ENCODE peak calls at places on chromosomes 11 and 22, in seven cellular contexts. L, S, J, B, P, O and W are unnamed samples. For H3K4me1, the result is how much of the 10 kb centered on the place peaks cover.

GRCh38 chr11:1826552-1827094 is 8.2 kb upstream of the SYT8 start:
- DNase-seq in O (no peak), S (no peak), L (peak), J (no peak), B (peak), P (peak), W (peak)

GRCh38 chr11:68321293-68322030 is 9.1 kb downstream of the LRP5 start:
- DNase-seq in J (no peak), P (no peak), L (no peak), S (no peak), O (no peak), B (no peak), W (peak)

GRCh38 chr11:79980916-79981315 is 540.1 kb upstream of the TENM4 start:
- DNase-seq in B (no peak), L (peak), J (no peak), S (no peak), O (no peak), P (no peak), W (no peak)

GRCh38 chr11:7639643-7640025 is 33.7 kb downstream of the CYB5R2 start:
- DNase-seq in L (no peak), B (no peak), O (no peak), S (no peak), J (no peak), P (no peak), W (peak)

GRCh38 chr11:94666792-94667721 is 99.9 kb downstream of the PIWIL4 start:
- DNase-seq in L (no peak), B (no peak), S (no peak), P (no peak), O (no peak), J (no peak), W (no peak)

GRCh38 chr22:17167486-17167885 is 8.4 kb upstream of the HDHD5 start:
- DNase-seq in S (no peak), L (no peak), J (no peak), O (no peak), P (no peak), B (no peak), W (peak)

GRCh38 chr11:64074239-64074638 is 38.5 kb downstream of the FLRT1 start:
- DNase-seq in B (no peak), L (no peak), J (no peak), O (no peak), S (no peak), P (no peak), W (no peak)

GRCh38 chr11:554824-555499 is 5.6 kb downstream of the LMNTD2 start:
- DNase-seq in J (peak), L (peak), P (no peak), S (no peak), O (no peak), B (no peak), W (peak)

GRCh38 chr11:128504489-128504888 is 82.9 kb downstream of the ETS1 start:
- DNase-seq in L (no peak), O (no peak), S (no peak), J (no peak), P (no peak), B (no peak), W (no peak)

GRCh38 chr11:9851366-9851765 is 187.5 kb downstream of the SWAP70 start:
- DNase-seq in S (no peak), P (no peak), L (no peak), B (no peak), J (no peak), O (no peak), W (no peak)

GRCh38 chr22:37739611-37740049 is 42.8 kb downstream of the TRIOBP start:
- DNase-seq in L (no peak), J (no peak), B (no peak), O (no peak), P (no peak), S (no peak), W (no peak)

GRCh38 chr22:40578171-40578570 is 58.3 kb downstream of the MRTFA start:
- DNase-seq in O (no peak), B (no peak), L (no peak), J (no peak), S (no peak), P (no peak), W (no peak)

GRCh38 chr22:29113329-29113728 is 40.5 kb downstream of the KREMEN1 start:
- DNase-seq in O (no peak), B (no peak), J (no peak), L (no peak), P (no peak), S (no peak), W (no peak)

GRCh38 chr11:12556155-12556554 is 118.1 kb upstream of the TEAD1 start:
- DNase-seq in P (no peak), L (no peak), O (no peak), B (no peak), S (no peak), J (no peak), W (no peak)

GRCh38 chr22:19805821-19806212 is 45.2 kb downstream of the TBX1 start:
- DNase-seq in J (no peak), L (no peak), O (no peak), S (no peak), B (no peak), P (peak), W (no peak)

GRCh38 chr11:70398834-70399680 is 728 bp downstream of the CTTN start:
- DNase-seq in P (no peak), L (no peak), O (no peak), J (no peak), B (peak), S (no peak), W (peak)

GRCh38 chr11:14641801-14642200 is 1.8 kb upstream of the PDE3B start:
- DNase-seq in L (no peak), S (no peak), P (no peak), J (no peak), B (no peak), O (no peak), W (no peak)
- H3K4me3 ChIP-seq in L (no peak), S (no peak), P (no peak), J (no peak), B (no peak), O (no peak), W (no peak)

GRCh38 chr22:36544107-36544620 is 15.2 kb upstream of the EIF3D start:
- DNase-seq in S (no peak), L (no peak), O (no peak), P (no peak), B (no peak), J (no peak), W (no peak)

GRCh38 chr22:36546092-36546804 is 17.3 kb upstream of the EIF3D start:
- DNase-seq in J (peak), L (peak), S (no peak), P (no peak), B (no peak), O (no peak), W (no peak)

GRCh38 chr22:36538529-36538928 is 9.6 kb upstream of the EIF3D start:
- DNase-seq in O (no peak), P (no peak), S (no peak), J (no peak), L (peak), B (no peak), W (no peak)

GRCh38 chr22:36540867-36541642 is 12.1 kb upstream of the EIF3D start:
- DNase-seq in J (no peak), O (no peak), S (no peak), B (no peak), L (peak), P (no peak), W (no peak)

DNA sequence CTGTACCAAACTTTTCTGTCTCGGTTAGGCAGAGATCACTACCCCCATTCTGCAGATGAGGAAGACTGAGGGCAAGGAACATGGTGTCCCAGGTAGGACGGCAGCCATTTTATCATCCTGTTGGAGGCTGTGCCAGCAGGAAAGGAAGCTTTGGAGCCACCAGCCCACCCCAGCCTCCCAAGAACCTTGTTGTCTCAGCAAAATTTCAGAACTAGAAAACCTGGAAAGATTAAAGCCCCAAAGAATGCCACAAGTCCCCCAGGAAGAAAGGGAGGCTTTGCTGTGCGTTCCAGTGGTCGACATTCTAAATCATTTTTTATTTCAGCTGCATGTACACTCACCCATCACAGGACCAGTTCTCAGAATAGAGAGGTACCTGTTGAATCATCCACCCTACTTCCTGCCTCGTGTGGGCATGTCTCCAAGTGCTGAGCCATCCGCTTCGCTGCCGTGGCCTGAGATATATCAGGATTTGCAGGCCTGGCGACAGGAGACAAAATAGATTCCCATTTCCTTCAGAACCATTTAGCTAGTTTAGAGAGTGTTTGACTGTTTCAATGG is 12.9 kb upstream of the EIF3D start:
- DNase-seq in S (no peak), O (no peak), P (no peak), B (no peak), L (no peak), J (no peak), W (peak)
- TF ChIP-seq POLR2AphosphoS5 in S (no peak), O (peak), P (no peak), B (no peak), L (no peak), J (no peak), W (no peak)

GRCh38 chr11:66879583-66879982 is 22.7 kb downstream of the LRFN4 start:
- DNase-seq in B (no peak), O (no peak), S (no peak), L (no peak), J (no peak), P (no peak), W (no peak)

GRCh38 chr11:66880484-66881211 is 23.8 kb downstream of the LRFN4 start:
- DNase-seq in J (no peak), B (no peak), P (no peak), L (peak), S (no peak), O (no peak), W (peak)

GRCh38 chr11:66881436-66881835 is 24.6 kb downstream of the LRFN4 start:
- DNase-seq in B (no peak), O (no peak), L (no peak), S (no peak), P (no peak), J (no peak), W (no peak)

GRCh38 chr11:66877585-66877984 is 20.7 kb downstream of the LRFN4 start:
- DNase-seq in B (no peak), S (no peak), L (no peak), J (no peak), P (no peak), O (no peak), W (no peak)

GRCh38 chr11:66878554-66878953 is 21.7 kb downstream of the LRFN4 start:
- DNase-seq in L (no peak), S (no peak), J (no peak), B (no peak), O (no peak), P (no peak), W (no peak)
- H3K4me1 ChIP-seq in L (under half), S (under half), J (under half), B (under half), O (under half), P (half or more), W (half or more)

GRCh38 chr11:127002669-127003259 is 2.2 kb upstream of the KIRREL3 start:
- DNase-seq in O (no peak), B (no peak), P (no peak), L (no peak), J (no peak), S (no peak), W (no peak)
- H3K4me3 ChIP-seq in O (no peak), B (peak), P (no peak), L (peak), J (peak), S (no peak), W (peak)

GRCh38 chr22:36386900-36387663 is 685 bp downstream of the MYH9 start:
- DNase-seq in B (peak), P (peak), O (no peak), S (no peak), L (peak), J (no peak), W (peak)

GRCh38 chr22:36385491-36386350 is 2.0 kb downstream of the MYH9 start:
- DNase-seq in J (no peak), B (peak), P (no peak), S (no peak), O (no peak), L (peak), W (peak)

GRCh38 chr22:36386351-36386899 is 1.3 kb downstream of the MYH9 start:
- DNase-seq in P (no peak), B (no peak), L (no peak), O (no peak), S (peak), J (no peak), W (no peak)

GRCh38 chr22:36383110-36383581 is 4.6 kb downstream of the MYH9 start:
- DNase-seq in L (no peak), O (no peak), B (no peak), J (no peak), S (peak), P (no peak), W (peak)

DNA sequence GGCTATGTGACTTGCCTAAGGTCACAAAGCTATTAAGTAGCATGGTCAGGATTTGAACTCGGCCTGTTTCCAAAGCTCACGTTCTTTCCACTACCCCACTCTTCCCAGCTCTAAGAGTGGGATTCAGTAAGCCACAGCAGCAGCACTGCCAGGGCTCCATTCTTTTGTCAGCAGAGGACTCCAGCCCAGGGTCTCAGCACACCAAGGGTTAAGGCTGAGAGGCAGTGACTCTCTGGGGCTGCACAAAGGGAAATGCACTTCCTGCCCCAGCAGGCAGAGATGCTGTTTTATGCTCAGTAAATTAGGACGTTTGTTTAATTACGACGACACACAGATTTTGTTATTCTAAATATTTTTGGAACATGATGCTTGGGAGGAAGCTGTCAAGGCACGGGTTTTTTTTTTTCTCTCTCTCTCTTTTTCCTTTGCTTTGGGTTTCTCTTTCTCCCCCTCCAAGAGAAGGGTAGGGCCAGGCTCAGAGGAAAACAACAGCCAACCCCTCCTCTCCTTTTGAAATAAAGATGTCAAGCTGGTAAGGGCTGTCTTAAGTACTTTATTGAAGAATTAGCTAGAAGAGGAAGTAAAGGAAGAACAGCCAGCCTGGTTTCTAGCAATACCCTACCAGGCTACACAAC is 2.9 kb downstream of the MYH9 start:
- DNase-seq in P (no peak), S (no peak), B (no peak), L (peak), J (no peak), O (no peak), W (no peak)
- TF ChIP-seq POLR2AphosphoS5 in P (no peak), S (peak), B (peak), L (no peak), J (peak), O (no peak), W (no peak)